ENCODE peak calls at places on chromosomes 13 and 19, in four cellular contexts. V, P, D and B are unnamed samples.

GRCh38 chr19:4328243-4328990 is 10.2 kb downstream of the STAP2 start:
- DNase-seq in V (peak), P (peak), D (no peak), B (peak)

GRCh38 chr19:13356185-13356584 is 150.1 kb downstream of the CACNA1A start:
- DNase-seq in V (no peak), P (no peak), D (no peak), B (no peak)

GRCh38 chr13:51646041-51646670 is 61.9 kb downstream of the WDFY2 start:
- DNase-seq in V (peak), P (no peak), D (no peak), B (no peak)

GRCh38 chr19:18772620-18773587 is 18.2 kb downstream of the COMP start:
- DNase-seq in V (no peak), P (no peak), D (no peak), B (no peak)

GRCh38 chr13:69856331-69856730 is 251.3 kb upstream of the ATXN8OS start:
- DNase-seq in V (no peak), P (no peak), D (no peak), B (no peak)

GRCh38 chr13:40116008-40116407 is 460.5 kb downstream of the COG6 start:
- DNase-seq in V (no peak), P (peak), D (peak), B (peak)

GRCh38 chr13:58018020-58018419 is 386.5 kb downstream of the PCDH17 start:
- DNase-seq in V (no peak), P (no peak), D (no peak), B (no peak)

GRCh38 chr13:97856001-97856675 is 97.3 kb upstream of the IPO5 start:
- DNase-seq in V (no peak), P (no peak), D (no peak), B (no peak)

GRCh38 chr13:52842440-52842839 is 6.0 kb downstream of the PCDH8 start:
- DNase-seq in V (no peak), P (no peak), D (peak), B (no peak)
- TF ChIP-seq SP1 in V (no peak), P (no peak), D (no peak), B (no peak)

GRCh38 chr13:36818483-36819063 is 449 bp upstream of the RFXAP start:
- DNase-seq in V (no peak), P (no peak), D (no peak), B (peak)
- TF ChIP-seq SUZ12 in V (no peak), P (no peak), D (no peak), B (no peak)

GRCh38 chr19:15934332-15935078 is at the start of gene CYP4F11:
- DNase-seq in V (no peak), P (no peak), D (peak), B (no peak)
- TF ChIP-seq SP1 in V (no peak), P (no peak), D (peak), B (no peak)

GRCh38 chr19:39297931-39298634 is 1.9 kb downstream of the IFNL1 start:
- DNase-seq in V (no peak), P (no peak), D (no peak), B (no peak)
- TF ChIP-seq SUZ12 in V (no peak), P (no peak), D (no peak), B (no peak)

GRCh38 chr13:21913010-21913409 is 242.1 kb downstream of the FGF9 start:
- DNase-seq in V (no peak), P (no peak), D (no peak), B (peak)

GRCh38 chr13:21911916-21912315 is 241.0 kb downstream of the FGF9 start:
- DNase-seq in V (no peak), P (no peak), D (no peak), B (no peak)

DNA sequence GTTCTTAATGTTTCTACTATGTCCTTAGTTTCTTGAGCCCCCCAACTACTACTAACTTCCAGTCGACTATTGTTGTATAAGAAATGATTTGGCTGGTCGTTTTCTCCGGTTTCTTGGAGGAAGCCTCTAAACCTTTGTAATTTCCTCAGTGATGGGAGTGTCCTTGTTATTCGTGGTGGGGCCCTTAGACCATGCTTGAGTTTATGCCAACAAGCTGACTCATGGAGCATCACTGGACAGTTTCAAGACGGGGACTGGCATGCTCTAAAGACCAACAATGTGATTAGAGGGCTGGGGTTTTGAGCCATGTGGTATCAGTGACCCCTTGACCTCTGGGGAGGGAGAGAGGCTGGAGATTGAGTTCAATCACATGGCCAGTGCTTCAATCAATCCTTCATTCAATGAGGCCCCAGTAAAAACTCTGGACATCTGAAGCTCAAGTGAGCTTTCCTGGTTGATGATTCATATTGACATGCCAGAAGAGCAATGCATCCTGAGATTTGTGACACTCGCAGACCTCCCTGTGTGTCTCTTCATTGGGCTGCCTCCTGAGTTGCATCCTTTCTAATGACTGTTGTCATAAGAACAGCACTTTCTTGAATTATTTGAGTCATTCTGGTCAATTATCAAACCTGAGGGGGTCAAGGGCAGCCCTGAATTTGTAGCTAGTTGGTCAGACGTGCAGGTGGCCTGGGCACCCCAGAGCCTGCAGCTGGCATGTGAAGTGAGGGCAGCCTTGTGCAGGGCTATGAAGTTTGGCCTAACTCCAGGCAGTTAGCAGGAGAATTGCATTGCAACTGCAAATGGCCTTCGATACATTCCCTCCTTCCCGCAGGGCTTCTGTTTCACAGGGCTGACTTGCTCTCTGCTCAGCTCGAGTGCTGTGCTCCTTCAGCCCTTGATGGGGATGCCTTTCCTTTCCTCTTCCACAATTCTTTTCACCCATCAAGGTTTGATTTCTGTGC is 246.5 kb downstream of the FGF9 start:
- DNase-seq in V (no peak), P (no peak), D (no peak), B (no peak)
- TF ChIP-seq SP1 in V (no peak), P (no peak), D (no peak), B (no peak)

GRCh38 chr13:48595330-48596127 is 58.2 kb upstream of the CYSLTR2 start:
- DNase-seq in V (peak), P (no peak), D (peak), B (peak)
- TF ChIP-seq SUZ12 in V (no peak), P (no peak), D (no peak), B (no peak)

DNA sequence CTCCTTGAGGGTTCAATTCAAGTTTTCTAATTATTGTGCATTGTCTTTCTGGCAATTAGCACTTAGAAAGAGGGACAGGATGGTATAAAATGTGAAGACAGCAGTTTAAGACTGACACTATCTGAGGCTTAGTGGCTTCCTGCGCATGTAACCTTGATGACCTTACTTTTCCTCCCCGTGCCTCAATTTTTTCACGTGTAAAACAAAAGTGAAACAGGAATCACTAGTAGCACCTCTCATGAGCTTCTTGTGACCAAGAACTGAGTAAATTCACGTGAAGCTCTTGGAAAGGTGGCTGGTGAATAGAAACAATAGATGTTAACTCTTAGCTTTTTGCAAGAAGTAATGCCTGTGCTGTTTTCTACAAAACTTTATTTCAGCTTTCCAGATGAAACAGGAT is 233.9 kb downstream of the LMO7 start:
- DNase-seq in V (no peak), P (no peak), D (no peak), B (no peak)
- TF ChIP-seq SP1 in V (no peak), P (no peak), D (no peak), B (no peak)

GRCh38 chr13:28530729-28531194 is 35.8 kb upstream of the FLT1 start:
- DNase-seq in V (no peak), P (no peak), D (no peak), B (peak)
- TF ChIP-seq SUZ12 in V (no peak), P (no peak), D (no peak), B (no peak)

GRCh38 chr13:36190771-36191170 is 23.6 kb downstream of the SOHLH2 start:
- DNase-seq in V (no peak), P (no peak), D (no peak), B (no peak)

GRCh38 chr13:36188446-36188845 is 25.9 kb downstream of the SOHLH2 start:
- DNase-seq in V (no peak), P (no peak), D (no peak), B (no peak)

GRCh38 chr13:36192166-36192565 is 22.2 kb downstream of the SOHLH2 start:
- DNase-seq in V (no peak), P (no peak), D (no peak), B (no peak)

DNA sequence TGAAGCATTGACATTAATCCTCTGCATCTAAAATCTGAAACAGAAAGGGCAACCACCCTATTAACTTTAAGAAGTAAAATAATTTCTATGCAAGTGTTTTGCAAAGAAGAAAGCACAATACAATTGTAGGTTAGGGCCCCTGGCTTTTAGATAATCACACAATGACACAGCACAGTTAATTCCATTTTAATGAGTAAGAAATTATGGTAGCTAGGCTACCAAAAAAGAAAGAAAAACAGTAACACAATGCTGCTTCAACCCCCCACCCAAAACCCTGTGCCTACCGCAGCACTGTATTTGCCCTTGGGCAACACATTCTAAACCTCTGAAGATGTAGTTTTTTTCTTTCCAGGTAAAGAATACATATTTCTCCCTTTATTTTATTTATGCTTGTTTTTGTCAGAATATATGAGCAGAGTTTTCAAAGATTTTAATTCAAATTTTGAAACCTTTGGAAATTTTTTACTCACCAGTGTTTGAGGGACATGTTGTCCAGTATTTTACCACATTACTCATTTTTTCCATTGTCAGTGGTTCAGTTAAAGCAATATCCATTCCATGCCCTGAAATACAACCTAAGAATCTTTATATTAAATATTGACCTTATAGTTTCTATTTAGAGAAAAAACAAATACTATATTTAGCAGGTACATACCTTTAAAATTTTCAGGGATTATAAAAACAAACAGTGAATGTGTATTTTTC is 21.1 kb downstream of the SOHLH2 start:
- DNase-seq in V (no peak), P (no peak), D (no peak), B (no peak)
- TF ChIP-seq SP1 in V (no peak), P (no peak), D (no peak), B (no peak)